ENCODE peak calls at places on chromosome 22, in seven cellular contexts. O, T, S, C, K, J and A are unnamed samples.
A peak's percentile ranks its signal among the peaks of the same experiment; 100 is the strongest.

GRCh38 chr22:47625531-47626427 is 863.3 kb downstream of the TBC1D22A start:
- DNase-seq in K (no peak), S (no peak), T (no peak), O (no peak), C (no peak), J (no peak), A (no peak)

GRCh38 chr22:36430863-36431262 is 43.1 kb upstream of the MYH9 start:
- DNase-seq in J (no peak), O (no peak), S (peak; percentile 21), C (no peak), K (no peak), T (no peak), A (no peak)

GRCh38 chr22:44259366-44260215 is 53.2 kb downstream of the SHISAL1 start:
- DNase-seq in K (no peak), O (no peak), T (peak; percentile 39), C (no peak), J (no peak), S (no peak), A (no peak)

GRCh38 chr22:50184541-50185383 is 951 bp upstream of the TRABD start:
- DNase-seq in S (no peak), K (no peak), O (no peak), T (no peak), C (peak; percentile 57), J (no peak), A (no peak)

GRCh38 chr22:37343343-37343742 is 61.0 kb downstream of the CYTH4 start:
- DNase-seq in S (no peak), C (no peak), K (no peak), T (no peak), O (no peak), J (no peak), A (no peak)

GRCh38 chr22:36775589-36775965 is 342 bp downstream of the IFT27 start:
- DNase-seq in C (no peak), S (peak; percentile 48), O (no peak), T (peak; percentile 71), K (no peak), J (peak; percentile 32), A (no peak)

GRCh38 chr22:44301039-44301438 is 11.7 kb downstream of the SHISAL1 start:
- DNase-seq in J (no peak), O (no peak), T (no peak), C (no peak), S (no peak), K (no peak), A (no peak)

GRCh38 chr22:48635825-48636224 is 1191.8 kb downstream of the BRD1 start:
- DNase-seq in C (no peak), S (no peak), O (no peak), T (no peak), K (no peak), J (no peak), A (no peak)

GRCh38 chr22:42813501-42813900 is 43.6 kb downstream of the ARFGAP3 start:
- DNase-seq in C (no peak), J (no peak), T (no peak), O (no peak), S (peak; percentile 57), K (no peak), A (no peak)